ENCODE peak calls at places on chromosomes 1 and 21, in six cellular contexts. Q is ovary, X is GM23338, M is fibroblast of lung, K is K562, T is foreskin keratinocyte. P is an unnamed sample.

GRCh38 chr1:180527270-180527669 is 24.9 kb upstream of the ACBD6 start:
- DNase-seq in Q (no peak), X (no peak), M (peak), K (peak), T (no peak), P (no peak)

GRCh38 chr1:111587509-111588174 is 31.9 kb upstream of the RAP1A start:
- DNase-seq in Q (no peak), X (no peak), M (peak), K (no peak), T (no peak), P (no peak)

GRCh38 chr1:245605480-245606156 is 450.8 kb downstream of the KIF26B start:
- DNase-seq in Q (no peak), X (no peak), M (peak), K (no peak), T (peak), P (peak)

GRCh38 chr1:63731117-63732043 is 42.4 kb upstream of the ROR1 start:
- DNase-seq in Q (peak), X (peak), M (peak), K (no peak), T (peak), P (no peak)

GRCh38 chr1:59803458-59804038 is 11.2 kb upstream of the HOOK1 start:
- DNase-seq in Q (no peak), X (no peak), M (no peak), K (no peak), T (no peak), P (no peak)

GRCh38 chr1:89723863-89724262 is 90.9 kb downstream of the LRRC8C start:
- DNase-seq in Q (no peak), X (no peak), M (peak), K (no peak), T (no peak), P (no peak)

GRCh38 chr1:245825128-245825901 is 670.5 kb downstream of the KIF26B start:
- DNase-seq in Q (no peak), X (peak), M (peak), K (no peak), T (no peak), P (peak)

GRCh38 chr1:167878372-167879160 is 35.4 kb downstream of the ADCY10 start:
- DNase-seq in Q (no peak), X (peak), M (no peak), K (peak), T (no peak), P (no peak)

GRCh38 chr1:15352122-15352957 is 57.3 kb upstream of the EFHD2 start:
- DNase-seq in Q (no peak), X (no peak), M (peak), K (peak), T (peak), P (no peak)

GRCh38 chr1:14815175-14815882 is 216.8 kb downstream of the KAZN start:
- DNase-seq in Q (no peak), X (no peak), M (peak), K (no peak), T (no peak), P (no peak)

GRCh38 chr1:30950700-30951099 is 42.1 kb upstream of the SDC3 start:
- DNase-seq in Q (no peak), X (no peak), M (no peak), K (no peak), T (no peak), P (no peak)

GRCh38 chr21:33149166-33149565 is 79.2 kb downstream of the OLIG1 start:
- DNase-seq in Q (no peak), X (no peak), M (no peak), K (no peak), T (no peak), P (no peak)

GRCh38 chr21:32884062-32884461 is 112.5 kb upstream of the PAXBP1 start:
- DNase-seq in Q (no peak), X (peak), M (no peak), K (peak), T (no peak), P (no peak)

GRCh38 chr1:235402457-235403200 is 35.4 kb downstream of the TBCE start:
- DNase-seq in Q (no peak), X (no peak), M (peak), K (no peak), T (no peak), P (no peak)

GRCh38 chr1:18948048-18948912 is 8.2 kb downstream of the IFFO2 start:
- DNase-seq in Q (no peak), X (no peak), M (peak), K (no peak), T (no peak), P (no peak)

GRCh38 chr1:8351693-8352470 is 34.0 kb downstream of the SLC45A1 start:
- DNase-seq in Q (no peak), X (peak), M (no peak), K (peak), T (peak), P (peak)

GRCh38 chr21:39867198-39867650 is at the start of gene PCP4:
- DNase-seq in Q (peak), X (peak), M (peak), K (peak), T (no peak), P (peak)

GRCh38 chr21:29481081-29481480 is 182.4 kb downstream of the BACH1 start:
- DNase-seq in Q (no peak), X (no peak), M (no peak), K (no peak), T (no peak), P (no peak)
- TF ChIP-seq CTCF in Q (no peak), X (no peak), M (no peak), K (no peak), T (no peak), P (no peak)

GRCh38 chr1:39539252-39539790 is 37.3 kb downstream of the PABPC4 start:
- DNase-seq in Q (peak), X (peak), M (peak), K (peak), T (no peak), P (peak)
- H3K27ac ChIP-seq in Q (no peak), X (no peak), M (no peak), K (no peak), T (no peak), P (no peak)

GRCh38 chr1:57019240-57019805 is 53.5 kb upstream of the C8B start:
- DNase-seq in Q (no peak), X (no peak), M (no peak), K (no peak), T (no peak), P (no peak)

GRCh38 chr1:57017201-57017600 is 51.4 kb upstream of the C8B start:
- DNase-seq in Q (no peak), X (peak), M (peak), K (no peak), T (no peak), P (no peak)

GRCh38 chr1:57015071-57015470 is 49.3 kb upstream of the C8B start:
- DNase-seq in Q (no peak), X (no peak), M (no peak), K (no peak), T (no peak), P (no peak)

GRCh38 chr1:57018119-57018518 is 52.3 kb upstream of the C8B start:
- DNase-seq in Q (no peak), X (no peak), M (no peak), K (no peak), T (no peak), P (no peak)

DNA sequence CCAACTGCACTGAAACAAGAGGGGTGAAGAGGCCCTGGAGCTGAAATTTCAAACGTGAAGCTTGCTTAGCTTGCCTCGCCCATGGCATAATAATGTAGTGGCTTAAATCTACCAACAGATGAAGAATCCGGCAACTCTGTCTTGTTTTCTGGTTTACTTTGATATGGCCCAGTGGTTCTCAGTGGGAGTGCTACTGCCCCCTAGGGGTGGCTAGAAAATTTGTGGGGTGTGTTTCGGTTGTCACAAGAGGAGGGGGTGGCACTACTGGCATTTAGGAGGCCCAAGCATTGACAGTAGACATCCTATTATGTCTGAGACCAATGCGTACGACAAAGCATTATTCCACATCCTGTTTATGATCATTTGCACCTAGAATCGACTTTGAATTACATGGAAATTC is 51.9 kb upstream of the C8B start:
- DNase-seq in Q (no peak), X (peak), M (no peak), K (peak), T (no peak), P (no peak)
- TF ChIP-seq CTCF in Q (no peak), X (peak), M (peak), K (peak), T (peak), P (peak)

DNA sequence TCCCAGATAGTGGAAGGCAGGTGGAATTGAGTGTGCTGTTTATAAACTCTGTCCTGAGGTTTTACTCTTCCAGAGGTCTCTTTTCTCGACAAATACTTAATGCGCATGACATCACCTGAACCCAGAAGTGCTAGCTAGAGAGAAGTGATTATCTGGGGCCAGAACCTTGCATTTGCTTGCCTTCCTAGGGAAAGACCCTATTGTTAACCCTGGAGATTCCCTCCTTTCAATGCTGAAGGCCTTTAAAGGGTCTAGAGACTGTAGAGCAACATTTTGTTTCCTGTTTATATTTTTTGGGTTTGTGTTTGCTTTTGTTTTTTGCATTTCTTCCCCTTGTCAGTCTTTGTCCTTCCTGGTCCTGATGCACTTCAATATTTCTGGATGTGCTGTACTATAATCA is 36.2 kb downstream of the ATP2B4 start:
- DNase-seq in Q (no peak), X (no peak), M (no peak), K (no peak), T (no peak), P (no peak)
- H3K27ac ChIP-seq in Q (no peak), X (no peak), M (peak), K (no peak), T (peak), P (no peak)

GRCh38 chr1:65890201-65890600 is 97.5 kb downstream of the PDE4B start:
- DNase-seq in Q (no peak), X (no peak), M (peak), K (no peak), T (no peak), P (no peak)
- TF ChIP-seq CTCF in Q (no peak), X (no peak), M (no peak), K (no peak), T (no peak), P (no peak)

GRCh38 chr1:42767510-42767924 is 468 bp downstream of the C1orf50 start:
- DNase-seq in Q (no peak), X (no peak), M (no peak), K (no peak), T (no peak), P (no peak)
- H3K27ac ChIP-seq in Q (peak), X (no peak), M (peak), K (peak), T (peak), P (peak)

GRCh38 chr1:158552296-158552695 is 1.9 kb downstream of the OR6Y1 start:
- DNase-seq in Q (no peak), X (no peak), M (no peak), K (no peak), T (no peak), P (no peak)

DNA sequence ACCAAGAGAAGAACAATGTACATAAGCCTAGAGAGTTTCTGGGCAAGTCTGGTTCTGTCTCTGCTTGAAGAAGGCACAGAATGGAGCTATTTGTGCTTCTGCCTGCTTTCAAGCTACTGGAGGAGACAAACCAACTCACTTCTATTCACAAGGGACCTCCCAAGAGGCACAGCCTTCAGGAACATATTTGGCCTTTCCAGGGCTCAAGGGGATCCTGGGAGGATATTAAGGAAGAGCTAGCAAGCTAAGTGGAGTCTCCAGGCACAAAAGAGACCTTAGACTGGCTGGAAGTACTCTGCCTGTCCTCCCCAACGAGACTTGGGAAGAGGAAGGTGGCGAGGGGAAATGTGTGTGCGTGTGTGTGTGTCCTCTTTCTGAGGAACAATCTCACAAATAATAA is at the start of gene OR6Y1:
- DNase-seq in Q (no peak), X (no peak), M (no peak), K (no peak), T (no peak), P (no peak)
- TF ChIP-seq CTCF in Q (no peak), X (no peak), M (no peak), K (no peak), T (no peak), P (no peak)

GRCh38 chr21:44931137-44931500 is 8.7 kb upstream of the SLX9 start:
- DNase-seq in Q (no peak), X (peak), M (no peak), K (no peak), T (no peak), P (no peak)
- H3K27ac ChIP-seq in Q (no peak), X (no peak), M (no peak), K (no peak), T (no peak), P (no peak)

GRCh38 chr1:62434612-62434994 is 2.2 kb upstream of the USP1 start:
- DNase-seq in Q (no peak), X (no peak), M (no peak), K (no peak), T (no peak), P (no peak)

GRCh38 chr1:62435231-62436038 is 1.4 kb upstream of the USP1 start:
- DNase-seq in Q (peak), X (peak), M (no peak), K (no peak), T (no peak), P (no peak)

GRCh38 chr1:62436039-62436465 is 797 bp upstream of the USP1 start:
- DNase-seq in Q (no peak), X (no peak), M (no peak), K (no peak), T (no peak), P (no peak)

GRCh38 chr1:62436466-62437272 is at the start of gene USP1:
- DNase-seq in Q (peak), X (peak), M (peak), K (peak), T (peak), P (peak)

GRCh38 chr1:62433861-62434611 is 2.8 kb upstream of the USP1 start:
- DNase-seq in Q (no peak), X (no peak), M (no peak), K (no peak), T (no peak), P (no peak)
- TF ChIP-seq CTCF in Q (no peak), X (no peak), M (no peak), K (peak), T (peak), P (no peak)